ENCODE peak calls at places on chromosomes 3 and 15, in five cellular contexts. One of them, this sample, is unnamed.

GRCh38 chr3:40615916-40616315 is 91.2 kb downstream of the ZNF621 start:
- DNase-seq in fibroblast of lung: no peak
- DNase-seq in esophagus squamous epithelium: no peak
- DNase-seq in progenitor cell of endocrine pancreas: no peak
- DNase-seq in AG10803: no peak
- DNase-seq in this sample: no peak

GRCh38 chr3:32432711-32433530 is 41.3 kb downstream of the CMTM7 start:
- DNase-seq in AG10803: peak
- DNase-seq in fibroblast of lung: peak
- DNase-seq in progenitor cell of endocrine pancreas: no peak
- DNase-seq in esophagus squamous epithelium: no peak
- DNase-seq in this sample: no peak

GRCh38 chr3:66372681-66373350 is 128.0 kb downstream of the LRIG1 start:
- DNase-seq in esophagus squamous epithelium: no peak
- DNase-seq in fibroblast of lung: no peak
- DNase-seq in progenitor cell of endocrine pancreas: no peak
- DNase-seq in AG10803: no peak
- DNase-seq in this sample: no peak

GRCh38 chr15:100696452-100696851 is 94.1 kb downstream of the ASB7 start:
- DNase-seq in AG10803: no peak
- DNase-seq in fibroblast of lung: no peak
- DNase-seq in progenitor cell of endocrine pancreas: no peak
- DNase-seq in esophagus squamous epithelium: no peak
- DNase-seq in this sample: no peak

GRCh38 chr3:38343797-38344594 is 2.6 kb upstream of the XYLB start:
- DNase-seq in fibroblast of lung: peak
- DNase-seq in AG10803: peak
- DNase-seq in progenitor cell of endocrine pancreas: no peak
- DNase-seq in esophagus squamous epithelium: no peak
- DNase-seq in this sample: no peak

GRCh38 chr3:105938101-105938500 is 69.3 kb upstream of the CBLB start:
- DNase-seq in fibroblast of lung: peak
- DNase-seq in esophagus squamous epithelium: no peak
- DNase-seq in progenitor cell of endocrine pancreas: no peak
- DNase-seq in AG10803: peak
- DNase-seq in this sample: no peak

GRCh38 chr15:64180235-64180824 is 17.5 kb upstream of the PPIB start:
- DNase-seq in progenitor cell of endocrine pancreas: no peak
- DNase-seq in fibroblast of lung: no peak
- DNase-seq in AG10803: no peak
- DNase-seq in esophagus squamous epithelium: no peak
- DNase-seq in this sample: no peak

GRCh38 chr3:38022301-38022700 is 7.1 kb downstream of the PLCD1 start:
- DNase-seq in esophagus squamous epithelium: no peak
- DNase-seq in AG10803: no peak
- DNase-seq in progenitor cell of endocrine pancreas: no peak
- DNase-seq in fibroblast of lung: no peak
- DNase-seq in this sample: no peak

GRCh38 chr3:71754610-71755253 is 1.1 kb downstream of the GPR27 start:
- DNase-seq in AG10803: no peak
- DNase-seq in esophagus squamous epithelium: no peak
- DNase-seq in progenitor cell of endocrine pancreas: no peak
- DNase-seq in fibroblast of lung: no peak
- DNase-seq in this sample: no peak

GRCh38 chr3:110618512-110619226 is 452.9 kb upstream of the NECTIN3 start:
- DNase-seq in progenitor cell of endocrine pancreas: no peak
- DNase-seq in esophagus squamous epithelium: no peak
- DNase-seq in AG10803: no peak
- DNase-seq in fibroblast of lung: no peak
- DNase-seq in this sample: no peak

GRCh38 chr15:75171408-75171807 is 30.3 kb upstream of the C15orf39 start:
- DNase-seq in AG10803: peak
- DNase-seq in fibroblast of lung: peak
- DNase-seq in progenitor cell of endocrine pancreas: no peak
- DNase-seq in esophagus squamous epithelium: no peak
- DNase-seq in this sample: no peak

GRCh38 chr15:65812467-65812866 is 20.4 kb upstream of the DENND4A start:
- DNase-seq in fibroblast of lung: no peak
- DNase-seq in progenitor cell of endocrine pancreas: no peak
- DNase-seq in AG10803: no peak
- DNase-seq in esophagus squamous epithelium: no peak
- DNase-seq in this sample: no peak

GRCh38 chr3:64728994-64729393 is 41.2 kb upstream of the ADAMTS9 start:
- DNase-seq in progenitor cell of endocrine pancreas: no peak
- DNase-seq in esophagus squamous epithelium: no peak
- DNase-seq in AG10803: no peak
- DNase-seq in fibroblast of lung: no peak
- DNase-seq in this sample: no peak

GRCh38 chr3:113428581-113428980 is 12.7 kb downstream of the CFAP44 start:
- DNase-seq in esophagus squamous epithelium: no peak
- DNase-seq in progenitor cell of endocrine pancreas: no peak
- DNase-seq in AG10803: no peak
- DNase-seq in fibroblast of lung: no peak
- DNase-seq in this sample: no peak

GRCh38 chr3:8204846-8205624 is 296.6 kb upstream of the LMCD1 start:
- DNase-seq in progenitor cell of endocrine pancreas: no peak
- DNase-seq in fibroblast of lung: peak
- DNase-seq in AG10803: peak
- DNase-seq in esophagus squamous epithelium: no peak
- DNase-seq in this sample: no peak

GRCh38 chr3:69051796-69052566 is at the start of gene TMF1:
- DNase-seq in esophagus squamous epithelium: no peak
- DNase-seq in progenitor cell of endocrine pancreas: peak
- DNase-seq in AG10803: peak
- DNase-seq in fibroblast of lung: peak
- DNase-seq in this sample: peak

GRCh38 chr15:84749111-84749991 is 959 bp downstream of the ZNF592 start:
- DNase-seq in AG10803: peak
- DNase-seq in fibroblast of lung: peak
- DNase-seq in esophagus squamous epithelium: no peak
- DNase-seq in progenitor cell of endocrine pancreas: no peak
- DNase-seq in this sample: no peak

GRCh38 chr3:112557980-112558379 is 3.8 kb downstream of the ATG3 start:
- DNase-seq in fibroblast of lung: no peak
- DNase-seq in AG10803: no peak
- DNase-seq in progenitor cell of endocrine pancreas: no peak
- DNase-seq in esophagus squamous epithelium: no peak
- DNase-seq in this sample: no peak

GRCh38 chr3:1007890-1008289 is 84.9 kb upstream of the CNTN6 start:
- DNase-seq in fibroblast of lung: peak
- DNase-seq in esophagus squamous epithelium: no peak
- DNase-seq in progenitor cell of endocrine pancreas: no peak
- DNase-seq in AG10803: peak
- DNase-seq in this sample: no peak

GRCh38 chr15:31977812-31978662 is 52.3 kb upstream of the CHRNA7 start:
- DNase-seq in fibroblast of lung: peak
- DNase-seq in progenitor cell of endocrine pancreas: peak
- DNase-seq in esophagus squamous epithelium: no peak
- DNase-seq in AG10803: peak
- DNase-seq in this sample: no peak

GRCh38 chr3:128995737-128996136 is 1.9 kb upstream of the CFAP92 start:
- DNase-seq in fibroblast of lung: no peak
- DNase-seq in esophagus squamous epithelium: no peak
- DNase-seq in AG10803: no peak
- DNase-seq in progenitor cell of endocrine pancreas: no peak
- DNase-seq in this sample: no peak

GRCh38 chr15:74010929-74011540 is 16.5 kb downstream of the PML start:
- DNase-seq in fibroblast of lung: peak
- DNase-seq in AG10803: peak
- DNase-seq in progenitor cell of endocrine pancreas: no peak
- DNase-seq in esophagus squamous epithelium: no peak
- DNase-seq in this sample: no peak

GRCh38 chr3:129745253-129745652 is 138.8 kb upstream of the PLXND1 start:
- DNase-seq in AG10803: peak
- DNase-seq in progenitor cell of endocrine pancreas: no peak
- DNase-seq in fibroblast of lung: peak
- DNase-seq in esophagus squamous epithelium: no peak
- DNase-seq in this sample: no peak

DNA sequence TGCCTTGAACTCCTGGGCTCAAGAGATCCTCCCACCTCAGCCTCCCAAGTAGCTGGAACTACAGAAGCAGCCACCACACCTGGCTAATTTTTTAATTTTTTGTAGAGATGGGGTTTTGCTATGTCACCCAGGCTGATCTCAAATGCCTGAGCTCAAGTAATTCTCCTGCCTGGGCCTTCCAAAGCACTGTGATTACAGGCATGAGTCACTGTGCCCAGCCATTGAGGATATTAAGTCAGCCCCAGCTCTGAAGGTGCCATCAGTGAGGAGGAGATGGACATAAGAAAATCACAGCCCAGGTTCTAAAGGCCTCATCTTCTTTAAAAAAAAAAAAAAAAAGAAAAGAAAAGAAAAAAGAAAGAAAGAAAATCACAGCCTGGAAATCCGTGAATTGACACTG is 26.6 kb upstream of the PSTPIP1 start:
- DNase-seq in esophagus squamous epithelium: no peak
- DNase-seq in AG10803: peak
- DNase-seq in progenitor cell of endocrine pancreas: no peak
- DNase-seq in fibroblast of lung: no peak
- DNase-seq in this sample: no peak
- TF ChIP-seq CTCF in esophagus squamous epithelium: no peak
- TF ChIP-seq CTCF in AG10803: no peak
- TF ChIP-seq CTCF in progenitor cell of endocrine pancreas: no peak
- TF ChIP-seq CTCF in fibroblast of lung: no peak
- TF ChIP-seq CTCF in this sample: no peak

GRCh38 chr15:60932051-60932915 is 296.8 kb downstream of the RORA start:
- DNase-seq in esophagus squamous epithelium: no peak
- DNase-seq in fibroblast of lung: no peak
- DNase-seq in AG10803: peak
- DNase-seq in progenitor cell of endocrine pancreas: no peak
- DNase-seq in this sample: peak
- TF ChIP-seq CTCF in esophagus squamous epithelium: peak
- TF ChIP-seq CTCF in fibroblast of lung: no peak
- TF ChIP-seq CTCF in AG10803: peak
- TF ChIP-seq CTCF in progenitor cell of endocrine pancreas: no peak
- TF ChIP-seq CTCF in this sample: no peak

GRCh38 chr3:45776291-45776576 is 20.1 kb downstream of the SLC6A20 start:
- DNase-seq in AG10803: no peak
- DNase-seq in esophagus squamous epithelium: no peak
- DNase-seq in fibroblast of lung: no peak
- DNase-seq in progenitor cell of endocrine pancreas: no peak
- DNase-seq in this sample: no peak

GRCh38 chr3:45774581-45775505 is 21.5 kb downstream of the SLC6A20 start:
- DNase-seq in esophagus squamous epithelium: no peak
- DNase-seq in AG10803: no peak
- DNase-seq in fibroblast of lung: no peak
- DNase-seq in progenitor cell of endocrine pancreas: no peak
- DNase-seq in this sample: no peak

GRCh38 chr3:45777111-45777752 is 19.1 kb downstream of the SLC6A20 start:
- DNase-seq in progenitor cell of endocrine pancreas: no peak
- DNase-seq in esophagus squamous epithelium: no peak
- DNase-seq in fibroblast of lung: no peak
- DNase-seq in AG10803: no peak
- DNase-seq in this sample: no peak

GRCh38 chr3:45776611-45777010 is 19.7 kb downstream of the SLC6A20 start:
- DNase-seq in fibroblast of lung: no peak
- DNase-seq in AG10803: no peak
- DNase-seq in esophagus squamous epithelium: no peak
- DNase-seq in progenitor cell of endocrine pancreas: no peak
- DNase-seq in this sample: no peak

GRCh38 chr3:45775571-45776290 is 20.6 kb downstream of the SLC6A20 start:
- DNase-seq in fibroblast of lung: no peak
- DNase-seq in AG10803: no peak
- DNase-seq in esophagus squamous epithelium: no peak
- DNase-seq in progenitor cell of endocrine pancreas: no peak
- DNase-seq in this sample: no peak
- TF ChIP-seq CTCF in fibroblast of lung: no peak
- TF ChIP-seq CTCF in AG10803: no peak
- TF ChIP-seq CTCF in esophagus squamous epithelium: no peak
- TF ChIP-seq CTCF in progenitor cell of endocrine pancreas: no peak
- TF ChIP-seq CTCF in this sample: no peak

GRCh38 chr3:109369510-109369909 is 32.2 kb upstream of the DPPA4 start:
- DNase-seq in fibroblast of lung: no peak
- DNase-seq in AG10803: no peak
- DNase-seq in progenitor cell of endocrine pancreas: no peak
- DNase-seq in esophagus squamous epithelium: no peak
- DNase-seq in this sample: no peak
- TF ChIP-seq CTCF in fibroblast of lung: peak
- TF ChIP-seq CTCF in AG10803: no peak
- TF ChIP-seq CTCF in progenitor cell of endocrine pancreas: peak
- TF ChIP-seq CTCF in esophagus squamous epithelium: no peak
- TF ChIP-seq CTCF in this sample: no peak

This sample was measured in thoracic aorta.